ENCODE peak calls at places on chromosome 11, in seven cellular contexts. P is tibial nerve; S is GM23338; H is GM23248; U is astrocyte; C is upper lobe of right lung; B is CD4-positive, alpha-beta memory T cell. Q is an unnamed sample. For H3K4me1, the result is how much of the 10 kb centered on the place peaks cover.

GRCh38 chr11:125202362-125202880 is 37.9 kb downstream of the PKNOX2 start:
- DNase-seq in P (no peak), S (no peak), H (no peak), U (no peak), C (peak), B (no peak), Q (no peak)

GRCh38 chr11:77046060-77046501 is 11.9 kb downstream of the B3GNT6 start:
- DNase-seq in P (no peak), S (peak), H (peak), U (no peak), C (peak), B (peak), Q (no peak)

GRCh38 chr11:76194872-76195668 is 11.2 kb downstream of the WNT11 start:
- DNase-seq in P (no peak), S (no peak), H (peak), U (no peak), C (no peak), B (no peak), Q (no peak)

GRCh38 chr11:2693271-2693833 is 6.4 kb downstream of the KCNQ1OT1 start:
- DNase-seq in P (no peak), S (peak), H (no peak), U (no peak), C (no peak), B (no peak), Q (peak)

GRCh38 chr11:60991457-60991856 is 20.0 kb downstream of the CD6 start:
- DNase-seq in P (no peak), S (no peak), H (no peak), U (no peak), C (no peak), B (no peak), Q (no peak)

GRCh38 chr11:65884716-65885092 is 3.6 kb downstream of the FIBP start:
- DNase-seq in P (peak), S (peak), H (peak), U (no peak), C (peak), B (peak), Q (no peak)

GRCh38 chr11:67482275-67482735 is 521 bp upstream of the AIP start:
- DNase-seq in P (no peak), S (no peak), H (no peak), U (no peak), C (no peak), B (no peak), Q (no peak)

GRCh38 chr11:120740424-120740823 is 228.9 kb downstream of the GRIK4 start:
- DNase-seq in P (no peak), S (no peak), H (no peak), U (no peak), C (no peak), B (no peak), Q (no peak)

GRCh38 chr11:22079133-22079847 is 113.6 kb upstream of the ANO5 start:
- DNase-seq in P (no peak), S (no peak), H (no peak), U (no peak), C (no peak), B (no peak), Q (no peak)

GRCh38 chr11:34274712-34275398 is 83.0 kb downstream of the ABTB2 start:
- DNase-seq in P (peak), S (no peak), H (peak), U (peak), C (peak), B (no peak), Q (no peak)

GRCh38 chr11:44324787-44325525 is 15.0 kb upstream of the ALX4 start:
- DNase-seq in P (no peak), S (no peak), H (no peak), U (no peak), C (peak), B (no peak), Q (no peak)

GRCh38 chr11:112697371-112697770 is 263.8 kb upstream of the NCAM1 start:
- DNase-seq in P (no peak), S (no peak), H (no peak), U (no peak), C (no peak), B (no peak), Q (no peak)

GRCh38 chr11:120248551-120249278 is 8.8 kb downstream of the POU2F3 start:
- DNase-seq in P (no peak), S (no peak), H (peak), U (peak), C (no peak), B (no peak), Q (no peak)

GRCh38 chr11:2092464-2092910 is 46.7 kb downstream of the IGF2 start:
- DNase-seq in P (no peak), S (no peak), H (no peak), U (no peak), C (no peak), B (no peak), Q (no peak)

GRCh38 chr11:65576867-65577755 is 1.3 kb downstream of the EHBP1L1 start:
- DNase-seq in P (no peak), S (no peak), H (peak), U (peak), C (peak), B (no peak), Q (no peak)

DNA sequence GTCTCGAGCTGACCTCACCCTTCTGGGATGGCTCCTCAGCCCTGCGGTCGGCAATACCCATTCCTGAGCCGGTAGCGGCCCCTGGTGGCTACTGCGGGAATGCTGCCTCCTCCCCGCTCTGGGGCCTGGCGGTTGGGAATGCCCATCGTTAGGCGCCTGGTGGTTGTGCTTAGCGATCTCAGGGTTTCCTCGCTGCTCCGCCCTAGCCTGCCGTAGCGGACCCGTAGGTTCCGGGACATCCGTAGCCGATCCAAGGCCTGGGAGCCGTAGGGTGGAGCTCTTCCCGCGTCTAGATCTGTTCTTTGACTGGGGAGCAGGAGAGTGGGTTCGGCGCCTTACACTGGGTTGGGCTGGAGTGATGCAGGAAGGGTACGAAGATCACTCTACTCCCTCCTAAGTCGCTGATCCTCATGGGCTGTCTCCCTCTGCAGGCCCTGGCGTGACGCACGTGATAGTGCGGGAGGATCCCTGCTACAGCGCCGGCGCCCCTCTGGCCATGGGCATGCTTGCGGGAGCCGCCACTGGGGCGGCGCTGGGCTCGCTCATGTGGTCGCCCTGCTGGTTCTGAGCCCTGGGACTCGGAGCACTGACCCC is 14.8 kb downstream of the PLEKHB1 start:
- DNase-seq in P (peak), S (peak), H (peak), U (peak), C (peak), B (peak), Q (peak)
- H3K27ac ChIP-seq in P (no peak), S (peak), H (peak), U (no peak), C (no peak), B (no peak), Q (no peak)

GRCh38 chr11:87443707-87444106 is 406.0 kb downstream of the TMEM135 start:
- DNase-seq in P (no peak), S (no peak), H (no peak), U (peak), C (no peak), B (no peak), Q (no peak)

GRCh38 chr11:87445002-87445401 is 407.3 kb downstream of the TMEM135 start:
- DNase-seq in P (no peak), S (no peak), H (peak), U (peak), C (no peak), B (no peak), Q (no peak)

GRCh38 chr11:87451400-87451799 is 413.7 kb downstream of the TMEM135 start:
- DNase-seq in P (no peak), S (peak), H (no peak), U (peak), C (no peak), B (no peak), Q (no peak)

GRCh38 chr11:87447606-87448005 is 409.9 kb downstream of the TMEM135 start:
- DNase-seq in P (no peak), S (no peak), H (no peak), U (no peak), C (no peak), B (no peak), Q (no peak)
- H3K4me1 ChIP-seq in P (under half), S (under half), H (under half), U (under half), C (under half), B (under half), Q (under half)

GRCh38 chr11:69449320-69450063 is 32.0 kb upstream of the LINC01488 start:
- DNase-seq in P (no peak), S (no peak), H (no peak), U (peak), C (no peak), B (no peak), Q (no peak)
- H3K4me3 ChIP-seq in P (no peak), S (no peak), H (no peak), U (no peak), C (no peak), B (no peak), Q (no peak)

DNA sequence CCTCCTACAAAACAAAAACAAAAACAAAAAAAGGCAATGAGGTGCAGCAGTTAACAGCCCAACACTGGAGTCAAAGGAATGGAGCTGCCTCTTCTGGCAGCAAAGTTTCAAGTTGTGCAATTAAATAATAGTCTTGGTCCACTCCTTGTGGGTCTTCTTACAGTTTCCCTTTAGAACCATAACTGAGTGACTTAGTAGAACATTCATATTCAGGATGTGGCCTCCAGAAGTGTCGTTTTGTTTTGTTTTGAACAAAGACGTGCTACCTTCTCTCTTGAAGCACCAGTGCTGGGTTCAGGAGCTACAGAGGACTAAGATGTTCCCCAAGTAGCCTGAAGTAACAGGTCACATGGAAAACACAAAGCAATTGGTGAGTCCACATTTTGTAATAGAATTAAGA is 2.0 kb upstream of the JAML start:
- DNase-seq in P (no peak), S (no peak), H (no peak), U (no peak), C (no peak), B (no peak), Q (no peak)
- H3K27ac ChIP-seq in P (no peak), S (no peak), H (no peak), U (no peak), C (peak), B (peak), Q (no peak)

DNA sequence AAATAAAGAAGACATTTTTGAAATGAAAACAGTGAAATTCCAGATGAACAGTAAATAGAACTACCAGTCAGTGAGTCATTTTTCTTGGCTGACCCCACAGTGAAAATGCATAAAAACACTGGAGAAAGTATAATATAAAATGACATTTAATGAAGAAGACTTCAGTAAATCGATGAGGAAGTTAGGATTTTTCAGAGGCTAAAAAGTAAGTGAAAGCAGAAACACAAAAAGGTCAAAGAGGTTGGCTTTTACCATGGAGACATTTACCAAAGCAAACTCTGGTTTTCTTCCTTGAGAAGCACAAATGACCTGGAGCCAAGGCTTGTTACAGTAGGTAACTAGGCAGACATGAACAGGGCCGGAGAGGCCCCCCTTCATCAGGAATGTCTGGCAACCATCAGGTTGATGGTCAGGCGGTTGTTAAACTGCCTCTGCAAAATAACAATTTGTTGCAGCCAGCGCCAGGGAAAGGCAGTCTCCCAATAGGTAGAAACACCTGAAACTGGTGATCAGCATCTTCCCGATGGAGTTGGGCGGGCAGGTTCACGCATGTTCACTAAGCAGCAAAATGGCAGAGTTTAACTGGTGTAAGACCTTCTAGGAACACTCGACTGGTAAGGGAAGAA is 16.7 kb upstream of the TMEM123 start:
- DNase-seq in P (no peak), S (no peak), H (peak), U (peak), C (no peak), B (no peak), Q (no peak)
- H3K4me1 ChIP-seq in P (under half), S (under half), H (under half), U (under half), C (under half), B (half or more), Q (under half)

DNA sequence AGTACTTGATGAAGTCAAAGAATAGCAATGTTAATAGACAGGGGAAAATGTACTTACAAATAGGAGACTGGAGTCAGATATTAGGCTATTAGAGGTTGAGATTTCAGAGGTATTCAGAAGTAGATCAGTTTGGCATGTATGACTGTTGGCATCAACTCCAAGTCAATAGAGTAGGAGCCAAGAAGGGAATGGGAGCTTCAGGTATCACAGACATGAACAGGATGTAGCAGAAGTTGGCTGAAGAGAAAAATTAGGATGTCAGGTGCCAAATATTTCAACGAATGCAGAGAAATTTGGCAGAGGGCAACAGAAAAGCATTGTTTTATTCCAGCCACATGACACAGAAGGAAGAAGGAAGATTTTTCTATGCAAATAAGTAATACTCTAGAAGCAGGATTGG is 69.7 kb downstream of the GLYATL1 start:
- DNase-seq in P (no peak), S (no peak), H (no peak), U (no peak), C (no peak), B (no peak), Q (no peak)
- H3K4me3 ChIP-seq in P (no peak), S (no peak), H (no peak), U (no peak), C (no peak), B (no peak), Q (no peak)